ENCODE peak calls at places on chromosomes 12 and 14, in nine cellular contexts. One of them, this sample, is unnamed.

GRCh38 chr14:22898302-22898894 is 15.4 kb downstream of the REM2 start:
- DNase-seq in Peyer's patch: no peak
- DNase-seq in CD8-positive, alpha-beta memory T cell: no peak
- DNase-seq in iPS-NIHi11: no peak
- DNase-seq in NCI-H1694: no peak
- DNase-seq in left cardiac atrium: no peak
- DNase-seq in ELR: peak
- DNase-seq in stimulated activated CD4-positive, alpha-beta T cell treated with anti-CD3 and anti-CD28 coated beads, Interleukin-15, amount 100 ng/mL, for 24 hours: peak
- DNase-seq in GM03348: peak
- DNase-seq in this sample: no peak

GRCh38 chr14:94113908-94114588 is 3.5 kb downstream of the IFI27 start:
- DNase-seq in ELR: no peak
- DNase-seq in stimulated activated CD4-positive, alpha-beta T cell treated with anti-CD3 and anti-CD28 coated beads, Interleukin-15, amount 100 ng/mL, for 24 hours: no peak
- DNase-seq in CD8-positive, alpha-beta memory T cell: no peak
- DNase-seq in iPS-NIHi11: no peak
- DNase-seq in left cardiac atrium: no peak
- DNase-seq in GM03348: no peak
- DNase-seq in Peyer's patch: no peak
- DNase-seq in NCI-H1694: no peak
- DNase-seq in this sample: peak

GRCh38 chr12:530308-530707 is 70.6 kb downstream of the B4GALNT3 start:
- DNase-seq in stimulated activated CD4-positive, alpha-beta T cell treated with anti-CD3 and anti-CD28 coated beads, Interleukin-15, amount 100 ng/mL, for 24 hours: no peak
- DNase-seq in ELR: peak
- DNase-seq in iPS-NIHi11: no peak
- DNase-seq in left cardiac atrium: no peak
- DNase-seq in GM03348: peak
- DNase-seq in CD8-positive, alpha-beta memory T cell: no peak
- DNase-seq in NCI-H1694: no peak
- DNase-seq in Peyer's patch: no peak
- DNase-seq in this sample: no peak

GRCh38 chr12:120316798-120317257 is 10.8 kb downstream of the PLA2G1B start:
- DNase-seq in GM03348: no peak
- DNase-seq in left cardiac atrium: no peak
- DNase-seq in ELR: peak
- DNase-seq in iPS-NIHi11: no peak
- DNase-seq in stimulated activated CD4-positive, alpha-beta T cell treated with anti-CD3 and anti-CD28 coated beads, Interleukin-15, amount 100 ng/mL, for 24 hours: no peak
- DNase-seq in CD8-positive, alpha-beta memory T cell: no peak
- DNase-seq in Peyer's patch: no peak
- DNase-seq in NCI-H1694: no peak
- DNase-seq in this sample: no peak

GRCh38 chr12:53159195-53159834 is 21.2 kb upstream of the ZNF740 start:
- DNase-seq in left cardiac atrium: peak
- DNase-seq in Peyer's patch: peak
- DNase-seq in CD8-positive, alpha-beta memory T cell: peak
- DNase-seq in GM03348: peak
- DNase-seq in ELR: peak
- DNase-seq in NCI-H1694: peak
- DNase-seq in stimulated activated CD4-positive, alpha-beta T cell treated with anti-CD3 and anti-CD28 coated beads, Interleukin-15, amount 100 ng/mL, for 24 hours: peak
- DNase-seq in iPS-NIHi11: peak
- DNase-seq in this sample: peak

GRCh38 chr12:43676183-43676813 is 82.3 kb downstream of the PUS7L start:
- DNase-seq in CD8-positive, alpha-beta memory T cell: no peak
- DNase-seq in stimulated activated CD4-positive, alpha-beta T cell treated with anti-CD3 and anti-CD28 coated beads, Interleukin-15, amount 100 ng/mL, for 24 hours: peak
- DNase-seq in GM03348: no peak
- DNase-seq in left cardiac atrium: no peak
- DNase-seq in ELR: peak
- DNase-seq in NCI-H1694: no peak
- DNase-seq in Peyer's patch: no peak
- DNase-seq in iPS-NIHi11: peak
- DNase-seq in this sample: no peak

GRCh38 chr14:62956413-62956812 is 88.8 kb downstream of the KCNH5 start:
- DNase-seq in NCI-H1694: no peak
- DNase-seq in stimulated activated CD4-positive, alpha-beta T cell treated with anti-CD3 and anti-CD28 coated beads, Interleukin-15, amount 100 ng/mL, for 24 hours: no peak
- DNase-seq in GM03348: no peak
- DNase-seq in iPS-NIHi11: no peak
- DNase-seq in Peyer's patch: no peak
- DNase-seq in CD8-positive, alpha-beta memory T cell: no peak
- DNase-seq in ELR: peak
- DNase-seq in left cardiac atrium: no peak
- DNase-seq in this sample: no peak

GRCh38 chr12:32755051-32755653 is 545 bp downstream of the YARS2 start:
- DNase-seq in ELR: peak
- DNase-seq in CD8-positive, alpha-beta memory T cell: peak
- DNase-seq in NCI-H1694: peak
- DNase-seq in left cardiac atrium: peak
- DNase-seq in Peyer's patch: peak
- DNase-seq in iPS-NIHi11: peak
- DNase-seq in stimulated activated CD4-positive, alpha-beta T cell treated with anti-CD3 and anti-CD28 coated beads, Interleukin-15, amount 100 ng/mL, for 24 hours: peak
- DNase-seq in GM03348: peak
- DNase-seq in this sample: peak

GRCh38 chr12:5088586-5089264 is 45.0 kb downstream of the KCNA5 start:
- DNase-seq in left cardiac atrium: peak
- DNase-seq in ELR: peak
- DNase-seq in iPS-NIHi11: no peak
- DNase-seq in Peyer's patch: no peak
- DNase-seq in GM03348: peak
- DNase-seq in CD8-positive, alpha-beta memory T cell: no peak
- DNase-seq in NCI-H1694: no peak
- DNase-seq in stimulated activated CD4-positive, alpha-beta T cell treated with anti-CD3 and anti-CD28 coated beads, Interleukin-15, amount 100 ng/mL, for 24 hours: no peak
- DNase-seq in this sample: no peak

GRCh38 chr14:21385170-21385904 is 1.5 kb upstream of the SUPT16H start:
- DNase-seq in ELR: no peak
- DNase-seq in NCI-H1694: no peak
- DNase-seq in stimulated activated CD4-positive, alpha-beta T cell treated with anti-CD3 and anti-CD28 coated beads, Interleukin-15, amount 100 ng/mL, for 24 hours: no peak
- DNase-seq in left cardiac atrium: no peak
- DNase-seq in GM03348: no peak
- DNase-seq in Peyer's patch: peak
- DNase-seq in CD8-positive, alpha-beta memory T cell: no peak
- DNase-seq in iPS-NIHi11: no peak
- DNase-seq in this sample: no peak

GRCh38 chr14:50311974-50312733 is at the start of the genes DMAC2L and L2HGDH:
- DNase-seq in GM03348: peak
- DNase-seq in CD8-positive, alpha-beta memory T cell: peak
- DNase-seq in iPS-NIHi11: peak
- DNase-seq in ELR: peak
- DNase-seq in stimulated activated CD4-positive, alpha-beta T cell treated with anti-CD3 and anti-CD28 coated beads, Interleukin-15, amount 100 ng/mL, for 24 hours: peak
- DNase-seq in NCI-H1694: peak
- DNase-seq in left cardiac atrium: peak
- DNase-seq in Peyer's patch: peak
- DNase-seq in this sample: peak

GRCh38 chr12:62270384-62270783 is 10.2 kb downstream of the USP15 start:
- DNase-seq in ELR: no peak
- DNase-seq in stimulated activated CD4-positive, alpha-beta T cell treated with anti-CD3 and anti-CD28 coated beads, Interleukin-15, amount 100 ng/mL, for 24 hours: no peak
- DNase-seq in Peyer's patch: no peak
- DNase-seq in GM03348: no peak
- DNase-seq in left cardiac atrium: no peak
- DNase-seq in CD8-positive, alpha-beta memory T cell: no peak
- DNase-seq in NCI-H1694: no peak
- DNase-seq in iPS-NIHi11: no peak
- DNase-seq in this sample: no peak

GRCh38 chr12:76020731-76021672 is 10.6 kb downstream of the PHLDA1 start:
- DNase-seq in CD8-positive, alpha-beta memory T cell: peak
- DNase-seq in left cardiac atrium: no peak
- DNase-seq in NCI-H1694: no peak
- DNase-seq in ELR: peak
- DNase-seq in GM03348: peak
- DNase-seq in Peyer's patch: no peak
- DNase-seq in iPS-NIHi11: no peak
- DNase-seq in stimulated activated CD4-positive, alpha-beta T cell treated with anti-CD3 and anti-CD28 coated beads, Interleukin-15, amount 100 ng/mL, for 24 hours: peak
- DNase-seq in this sample: no peak

GRCh38 chr14:101819251-101819990 is 57.9 kb downstream of the PPP2R5C start:
- DNase-seq in ELR: no peak
- DNase-seq in CD8-positive, alpha-beta memory T cell: peak
- DNase-seq in Peyer's patch: peak
- DNase-seq in stimulated activated CD4-positive, alpha-beta T cell treated with anti-CD3 and anti-CD28 coated beads, Interleukin-15, amount 100 ng/mL, for 24 hours: peak
- DNase-seq in GM03348: no peak
- DNase-seq in NCI-H1694: no peak
- DNase-seq in iPS-NIHi11: no peak
- DNase-seq in left cardiac atrium: no peak
- DNase-seq in this sample: no peak

GRCh38 chr14:51529731-51530130 is 122.0 kb upstream of the FRMD6 start:
- DNase-seq in GM03348: no peak
- DNase-seq in NCI-H1694: peak
- DNase-seq in CD8-positive, alpha-beta memory T cell: no peak
- DNase-seq in iPS-NIHi11: no peak
- DNase-seq in ELR: no peak
- DNase-seq in Peyer's patch: no peak
- DNase-seq in stimulated activated CD4-positive, alpha-beta T cell treated with anti-CD3 and anti-CD28 coated beads, Interleukin-15, amount 100 ng/mL, for 24 hours: no peak
- DNase-seq in left cardiac atrium: no peak
- DNase-seq in this sample: no peak

GRCh38 chr14:90839024-90839888 is 23.0 kb upstream of the TTC7B start:
- DNase-seq in NCI-H1694: no peak
- DNase-seq in Peyer's patch: no peak
- DNase-seq in CD8-positive, alpha-beta memory T cell: no peak
- DNase-seq in iPS-NIHi11: no peak
- DNase-seq in GM03348: peak
- DNase-seq in stimulated activated CD4-positive, alpha-beta T cell treated with anti-CD3 and anti-CD28 coated beads, Interleukin-15, amount 100 ng/mL, for 24 hours: no peak
- DNase-seq in left cardiac atrium: peak
- DNase-seq in ELR: peak
- DNase-seq in this sample: no peak

GRCh38 chr14:103123634-103124500 is 606 bp downstream of the TNFAIP2 start:
- DNase-seq in iPS-NIHi11: peak
- DNase-seq in CD8-positive, alpha-beta memory T cell: no peak
- DNase-seq in Peyer's patch: no peak
- DNase-seq in NCI-H1694: no peak
- DNase-seq in GM03348: peak
- DNase-seq in stimulated activated CD4-positive, alpha-beta T cell treated with anti-CD3 and anti-CD28 coated beads, Interleukin-15, amount 100 ng/mL, for 24 hours: no peak
- DNase-seq in ELR: peak
- DNase-seq in left cardiac atrium: peak
- DNase-seq in this sample: peak

GRCh38 chr14:104016873-104017650 is 68.4 kb upstream of the ASPG start:
- DNase-seq in Peyer's patch: no peak
- DNase-seq in NCI-H1694: no peak
- DNase-seq in GM03348: no peak
- DNase-seq in iPS-NIHi11: no peak
- DNase-seq in left cardiac atrium: no peak
- DNase-seq in stimulated activated CD4-positive, alpha-beta T cell treated with anti-CD3 and anti-CD28 coated beads, Interleukin-15, amount 100 ng/mL, for 24 hours: no peak
- DNase-seq in ELR: peak
- DNase-seq in CD8-positive, alpha-beta memory T cell: no peak
- DNase-seq in this sample: no peak

GRCh38 chr12:74849801-74850200 is 312.2 kb downstream of the ATXN7L3B start:
- DNase-seq in ELR: peak
- DNase-seq in CD8-positive, alpha-beta memory T cell: no peak
- DNase-seq in Peyer's patch: no peak
- DNase-seq in GM03348: peak
- DNase-seq in left cardiac atrium: no peak
- DNase-seq in NCI-H1694: no peak
- DNase-seq in stimulated activated CD4-positive, alpha-beta T cell treated with anti-CD3 and anti-CD28 coated beads, Interleukin-15, amount 100 ng/mL, for 24 hours: no peak
- DNase-seq in iPS-NIHi11: no peak
- DNase-seq in this sample: no peak

GRCh38 chr12:111268738-111269572 is 99.9 kb downstream of the PHETA1 start:
- DNase-seq in CD8-positive, alpha-beta memory T cell: no peak
- DNase-seq in ELR: peak
- DNase-seq in iPS-NIHi11: peak
- DNase-seq in stimulated activated CD4-positive, alpha-beta T cell treated with anti-CD3 and anti-CD28 coated beads, Interleukin-15, amount 100 ng/mL, for 24 hours: peak
- DNase-seq in left cardiac atrium: no peak
- DNase-seq in NCI-H1694: no peak
- DNase-seq in GM03348: no peak
- DNase-seq in Peyer's patch: no peak
- DNase-seq in this sample: no peak

GRCh38 chr12:52005903-52006703 is 643 bp upstream of the TAMALIN start:
- DNase-seq in left cardiac atrium: peak
- DNase-seq in stimulated activated CD4-positive, alpha-beta T cell treated with anti-CD3 and anti-CD28 coated beads, Interleukin-15, amount 100 ng/mL, for 24 hours: no peak
- DNase-seq in NCI-H1694: no peak
- DNase-seq in GM03348: no peak
- DNase-seq in iPS-NIHi11: peak
- DNase-seq in CD8-positive, alpha-beta memory T cell: no peak
- DNase-seq in ELR: no peak
- DNase-seq in Peyer's patch: peak
- DNase-seq in this sample: no peak

GRCh38 chr12:124497039-124497438 is 70.4 kb downstream of the NCOR2 start:
- DNase-seq in CD8-positive, alpha-beta memory T cell: no peak
- DNase-seq in NCI-H1694: no peak
- DNase-seq in stimulated activated CD4-positive, alpha-beta T cell treated with anti-CD3 and anti-CD28 coated beads, Interleukin-15, amount 100 ng/mL, for 24 hours: no peak
- DNase-seq in iPS-NIHi11: no peak
- DNase-seq in left cardiac atrium: peak
- DNase-seq in Peyer's patch: no peak
- DNase-seq in GM03348: peak
- DNase-seq in ELR: peak
- DNase-seq in this sample: no peak

GRCh38 chr12:72077111-72077820 is 138.6 kb downstream of the TPH2 start:
- DNase-seq in left cardiac atrium: no peak
- DNase-seq in Peyer's patch: no peak
- DNase-seq in stimulated activated CD4-positive, alpha-beta T cell treated with anti-CD3 and anti-CD28 coated beads, Interleukin-15, amount 100 ng/mL, for 24 hours: no peak
- DNase-seq in ELR: peak
- DNase-seq in NCI-H1694: no peak
- DNase-seq in iPS-NIHi11: no peak
- DNase-seq in GM03348: no peak
- DNase-seq in CD8-positive, alpha-beta memory T cell: no peak
- DNase-seq in this sample: no peak

GRCh38 chr12:31951008-31951407 is 8.2 kb upstream of the RESF1 start:
- DNase-seq in CD8-positive, alpha-beta memory T cell: no peak
- DNase-seq in Peyer's patch: no peak
- DNase-seq in NCI-H1694: no peak
- DNase-seq in ELR: no peak
- DNase-seq in stimulated activated CD4-positive, alpha-beta T cell treated with anti-CD3 and anti-CD28 coated beads, Interleukin-15, amount 100 ng/mL, for 24 hours: no peak
- DNase-seq in left cardiac atrium: no peak
- DNase-seq in iPS-NIHi11: no peak
- DNase-seq in GM03348: no peak
- DNase-seq in this sample: no peak

GRCh38 chr12:67068773-67069450 is 200.2 kb upstream of the CAND1 start:
- DNase-seq in Peyer's patch: no peak
- DNase-seq in left cardiac atrium: peak
- DNase-seq in NCI-H1694: no peak
- DNase-seq in stimulated activated CD4-positive, alpha-beta T cell treated with anti-CD3 and anti-CD28 coated beads, Interleukin-15, amount 100 ng/mL, for 24 hours: peak
- DNase-seq in ELR: peak
- DNase-seq in CD8-positive, alpha-beta memory T cell: no peak
- DNase-seq in iPS-NIHi11: peak
- DNase-seq in GM03348: peak
- DNase-seq in this sample: no peak

GRCh38 chr12:50387487-50387886 is 8.9 kb downstream of the FAM186A start:
- DNase-seq in GM03348: peak
- DNase-seq in left cardiac atrium: no peak
- DNase-seq in ELR: no peak
- DNase-seq in Peyer's patch: no peak
- DNase-seq in NCI-H1694: no peak
- DNase-seq in iPS-NIHi11: no peak
- DNase-seq in stimulated activated CD4-positive, alpha-beta T cell treated with anti-CD3 and anti-CD28 coated beads, Interleukin-15, amount 100 ng/mL, for 24 hours: no peak
- DNase-seq in CD8-positive, alpha-beta memory T cell: no peak
- DNase-seq in this sample: no peak

GRCh38 chr12:130775953-130776856 is 60.1 kb upstream of the RIMBP2 start:
- DNase-seq in ELR: peak
- DNase-seq in stimulated activated CD4-positive, alpha-beta T cell treated with anti-CD3 and anti-CD28 coated beads, Interleukin-15, amount 100 ng/mL, for 24 hours: peak
- DNase-seq in NCI-H1694: no peak
- DNase-seq in Peyer's patch: peak
- DNase-seq in iPS-NIHi11: peak
- DNase-seq in left cardiac atrium: peak
- DNase-seq in CD8-positive, alpha-beta memory T cell: no peak
- DNase-seq in GM03348: peak
- DNase-seq in this sample: no peak

GRCh38 chr14:76778546-76779215 is 17.4 kb downstream of the VASH1 start:
- DNase-seq in stimulated activated CD4-positive, alpha-beta T cell treated with anti-CD3 and anti-CD28 coated beads, Interleukin-15, amount 100 ng/mL, for 24 hours: no peak
- DNase-seq in CD8-positive, alpha-beta memory T cell: no peak
- DNase-seq in iPS-NIHi11: no peak
- DNase-seq in left cardiac atrium: no peak
- DNase-seq in ELR: no peak
- DNase-seq in NCI-H1694: no peak
- DNase-seq in GM03348: no peak
- DNase-seq in Peyer's patch: peak
- DNase-seq in this sample: peak

GRCh38 chr12:113242560-113242959 is 21.3 kb downstream of the TPCN1 start:
- DNase-seq in Peyer's patch: no peak
- DNase-seq in iPS-NIHi11: no peak
- DNase-seq in GM03348: no peak
- DNase-seq in stimulated activated CD4-positive, alpha-beta T cell treated with anti-CD3 and anti-CD28 coated beads, Interleukin-15, amount 100 ng/mL, for 24 hours: no peak
- DNase-seq in left cardiac atrium: peak
- DNase-seq in CD8-positive, alpha-beta memory T cell: no peak
- DNase-seq in NCI-H1694: no peak
- DNase-seq in ELR: no peak
- DNase-seq in this sample: no peak

GRCh38 chr14:80698974-80699373 is 242.6 kb downstream of the CEP128 start:
- DNase-seq in GM03348: no peak
- DNase-seq in CD8-positive, alpha-beta memory T cell: no peak
- DNase-seq in ELR: no peak
- DNase-seq in left cardiac atrium: no peak
- DNase-seq in NCI-H1694: no peak
- DNase-seq in Peyer's patch: no peak
- DNase-seq in stimulated activated CD4-positive, alpha-beta T cell treated with anti-CD3 and anti-CD28 coated beads, Interleukin-15, amount 100 ng/mL, for 24 hours: no peak
- DNase-seq in iPS-NIHi11: no peak
- DNase-seq in this sample: no peak

GRCh38 chr12:116183741-116184141 is 93.8 kb downstream of the MED13L start:
- DNase-seq in GM03348: no peak
- DNase-seq in ELR: peak
- DNase-seq in CD8-positive, alpha-beta memory T cell: no peak
- DNase-seq in iPS-NIHi11: no peak
- DNase-seq in stimulated activated CD4-positive, alpha-beta T cell treated with anti-CD3 and anti-CD28 coated beads, Interleukin-15, amount 100 ng/mL, for 24 hours: no peak
- DNase-seq in Peyer's patch: no peak
- DNase-seq in NCI-H1694: no peak
- DNase-seq in left cardiac atrium: no peak
- DNase-seq in this sample: no peak

This sample was measured in suprapubic skin.